ENCODE peak calls at places on chromosomes 7 and 10, in four cellular contexts. B, Z, M and F are unnamed samples.

GRCh38 chr10:113381906-113382562 is 170.8 kb upstream of the HABP2 start:
- DNase-seq in M (peak; percentile 84), B (peak; percentile 67), Z (no peak), F (peak; percentile 82)

GRCh38 chr7:20417675-20418382 is 87.1 kb downstream of the ITGB8 start:
- DNase-seq in Z (no peak), B (no peak), M (no peak), F (no peak)

GRCh38 chr7:123460616-123461015 is 73.8 kb downstream of the IQUB start:
- DNase-seq in B (peak; percentile 93), M (peak; percentile 10), Z (peak; percentile 64), F (peak; percentile 10)

GRCh38 chr10:16606421-16606820 is 84.7 kb upstream of the C1QL3 start:
- DNase-seq in Z (no peak), M (peak; percentile 41), B (no peak), F (peak; percentile 68)

GRCh38 chr7:28808786-28809533 is 149.2 kb downstream of the TRIL start:
- DNase-seq in B (peak; percentile 30), Z (peak; percentile 47), M (peak; percentile 78), F (peak; percentile 37)

GRCh38 chr10:50740351-50740688 is 584 bp downstream of the ASAH2B start:
- DNase-seq in M (peak; percentile 90), Z (peak; percentile 64), B (peak; percentile 80), F (peak; percentile 70)

GRCh38 chr7:91347288-91347687 is 83.1 kb downstream of the FZD1 start:
- DNase-seq in M (no peak), B (peak; percentile 66), Z (no peak), F (no peak)

GRCh38 chr10:72886596-72887522 is 6.7 kb upstream of the OIT3 start:
- DNase-seq in B (peak; percentile 9), Z (peak; percentile 23), M (no peak), F (no peak)

GRCh38 chr7:38751416-38751815 is 120.2 kb upstream of the AMPH start:
- DNase-seq in M (peak; percentile 68), B (peak; percentile 20), Z (no peak), F (peak; percentile 53)

GRCh38 chr7:157359581-157359980 is 22.8 kb downstream of the DNAJB6 start:
- DNase-seq in Z (no peak), B (no peak), M (no peak), F (no peak)

GRCh38 chr7:27165089-27165654 is at the start of gene HOXA9:
- DNase-seq in B (no peak), Z (peak; percentile 53), M (peak; percentile 99), F (peak; percentile 97)

GRCh38 chr7:19030280-19030679 is 87.2 kb downstream of the TWIST1 start:
- DNase-seq in M (peak; percentile 62), B (peak; percentile 67), Z (no peak), F (peak; percentile 66)

GRCh38 chr7:100778061-100778621 is 44.7 kb downstream of the ZAN start:
- DNase-seq in B (no peak), Z (no peak), M (peak; percentile 10), F (no peak)

GRCh38 chr10:13627459-13628310 is 40.9 kb downstream of the PRPF18 start:
- DNase-seq in M (peak; percentile 12), B (no peak), Z (peak; percentile 29), F (peak; percentile 3)

GRCh38 chr7:113918946-113919345 is at the start of gene PPP1R3A:
- DNase-seq in M (no peak), B (no peak), Z (no peak), F (no peak)

GRCh38 chr7:152313879-152314604 is 121.8 kb downstream of the KMT2C start:
- DNase-seq in M (peak; percentile 52), Z (peak; percentile 90), B (peak; percentile 94), F (peak; percentile 69)

GRCh38 chr10:49174261-49174925 is 13.8 kb downstream of the TMEM273 start:
- DNase-seq in M (no peak), Z (no peak), B (no peak), F (no peak)

GRCh38 chr10:7969623-7970022 is 84.9 kb upstream of the GATA3 start:
- DNase-seq in B (peak; percentile 35), M (no peak), Z (no peak), F (no peak)

DNA sequence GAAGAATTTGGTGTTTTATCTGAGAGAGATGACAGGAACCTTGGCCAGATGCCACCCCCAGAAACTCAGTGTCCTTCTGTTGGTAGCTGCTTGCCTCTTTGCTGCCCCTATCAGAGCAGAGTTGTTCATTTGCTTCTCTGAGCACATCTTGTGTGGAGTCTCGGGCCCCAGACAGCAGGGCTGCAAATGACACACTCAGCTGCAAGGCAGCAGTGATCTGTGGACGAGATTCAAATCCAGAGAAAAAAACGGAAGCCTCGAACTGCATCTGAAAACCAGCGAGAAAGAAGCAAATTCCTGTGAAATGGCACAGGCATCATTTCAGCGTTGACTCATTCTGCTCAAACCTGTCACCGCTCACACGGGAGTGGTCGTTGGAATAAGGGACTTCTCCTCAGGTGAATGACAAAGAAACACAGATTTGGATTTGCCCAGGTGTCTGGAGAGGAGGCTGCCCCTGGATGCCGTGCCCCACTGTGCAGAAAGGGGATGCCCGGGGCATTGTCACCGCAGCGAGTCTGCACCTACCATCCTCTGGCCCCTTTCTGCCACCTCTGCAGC is 144.7 kb downstream of the PFKFB3 start:
- DNase-seq in Z (no peak), B (peak; percentile 44), M (peak; percentile 74), F (peak; percentile 56)
- H3K4me3 ChIP-seq in Z (no peak overlapping the region), B (no peak overlapping the region), M (peak overlapping the region; percentile 33), F (peak overlapping the region; percentile 10)

GRCh38 chr10:127195041-127195506 is 1.3 kb downstream of the INSYN2A start:
- DNase-seq in B (peak; percentile 31), Z (peak; percentile 17), M (peak; percentile 42), F (peak; percentile 26)
- H3K4me3 ChIP-seq in B (no peak overlapping the region), Z (no peak overlapping the region), M (peak overlapping the region; percentile 79), F (peak overlapping the region; percentile 51)

DNA sequence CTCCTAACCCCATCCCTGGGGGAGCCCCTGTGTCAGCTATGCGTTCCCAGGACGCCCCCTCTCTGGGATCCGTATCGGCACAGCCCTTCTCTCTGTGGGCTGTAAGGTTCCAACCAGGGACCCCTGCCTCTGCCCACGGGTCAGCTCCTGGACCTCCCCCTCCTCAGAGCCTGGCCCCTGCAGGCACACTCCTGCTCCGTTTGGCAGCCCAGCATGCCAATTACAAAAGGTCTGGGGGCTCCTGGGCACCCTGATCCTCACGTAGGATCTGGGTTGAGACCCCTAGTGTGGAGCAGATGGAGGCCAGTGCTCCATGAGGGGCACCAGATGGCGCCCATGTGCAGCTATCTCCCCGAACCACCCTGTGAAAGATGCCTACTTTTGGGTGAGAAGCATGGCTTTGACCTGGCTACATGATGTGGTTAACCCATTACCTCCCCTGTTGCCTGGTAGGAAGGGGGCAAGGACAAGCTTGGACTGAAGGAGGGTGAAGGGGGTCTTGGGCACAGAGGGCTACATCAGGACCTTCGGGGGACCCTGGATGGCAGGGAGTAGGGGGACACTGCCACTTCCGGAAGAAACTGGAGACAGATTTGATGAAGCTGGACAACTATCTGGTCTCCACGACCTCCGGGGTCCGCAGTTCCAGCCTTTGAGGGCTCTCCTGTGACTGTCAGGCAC is 9.0 kb downstream of the TACR2 start:
- DNase-seq in Z (no peak), M (no peak), B (no peak), F (no peak)
- H3K4me3 ChIP-seq in Z (no peak overlapping the region), M (peak overlapping the region; percentile 40), B (no peak overlapping the region), F (peak overlapping the region; percentile 13)

GRCh38 chr7:107080099-107080505 is 35.6 kb downstream of the PRKAR2B start:
- DNase-seq in M (no peak), Z (no peak), B (peak; percentile 28), F (peak; percentile 31)
- H3K4me3 ChIP-seq in M (no peak overlapping the region), Z (no peak overlapping the region), B (no peak overlapping the region), F (no peak overlapping the region)

GRCh38 chr7:146002431-146003078 is 114.0 kb upstream of the CNTNAP2 start:
- DNase-seq in B (no peak), M (no peak), Z (no peak), F (no peak)

GRCh38 chr7:146000882-146001281 is 115.7 kb upstream of the CNTNAP2 start:
- DNase-seq in B (no peak), Z (no peak), M (no peak), F (no peak)

GRCh38 chr7:146004805-146005204 is 111.8 kb upstream of the CNTNAP2 start:
- DNase-seq in M (no peak), B (no peak), Z (no peak), F (no peak)

GRCh38 chr7:146002008-146002407 is 114.6 kb upstream of the CNTNAP2 start:
- DNase-seq in M (no peak), B (no peak), Z (no peak), F (no peak)
- H3K4me3 ChIP-seq in M (no peak overlapping the region), B (no peak overlapping the region), Z (no peak overlapping the region), F (no peak overlapping the region)

GRCh38 chr7:143265017-143265693 is 1.9 kb downstream of the GSTK1 start:
- DNase-seq in Z (no peak), B (no peak), M (no peak), F (no peak)
- H3K4me3 ChIP-seq in Z (no peak overlapping the region), B (no peak overlapping the region), M (no peak overlapping the region), F (no peak overlapping the region)